ENCODE peak calls at places on chromosome 16, in seven cellular contexts. D is fibroblast of the conjunctiva; F is AG04450; Y is heart left ventricle; O is NCI-H1436 treated with DMSO at 0.1 percent for 48 hours; M is glutamatergic neuron; E is activated CD8-positive, alpha-beta memory T cell treated with anti-CD3 and anti-CD28 coated beads, Interleukin-2, amount 50 U/mL, for 48 hours. T is an unnamed sample.

GRCh38 chr16:14399397-14400284 is 230.4 kb downstream of the PARN start:
- DNase-seq in O (no peak), M (no peak), Y (peak; percentile 49), E (no peak), D (peak; percentile 63), F (no peak), T (no peak)

GRCh38 chr16:86789621-86790051 is 211.3 kb downstream of the FOXL1 start:
- DNase-seq in Y (no peak), E (no peak), M (no peak), D (no peak), O (no peak), F (peak; percentile 6), T (no peak)

GRCh38 chr16:82119405-82119804 is 50.6 kb downstream of the MPHOSPH6 start:
- DNase-seq in O (no peak), F (no peak), D (no peak), E (no peak), Y (no peak), M (no peak), T (no peak)

GRCh38 chr16:48542020-48542473 is 67.9 kb downstream of the N4BP1 start:
- DNase-seq in E (no peak), O (no peak), M (no peak), Y (peak; percentile 66), D (peak; percentile 52), F (no peak), T (peak; percentile 73)

GRCh38 chr16:51035711-51036110 is 115.4 kb downstream of the SALL1 start:
- DNase-seq in Y (no peak), F (no peak), E (no peak), M (no peak), D (no peak), O (no peak), T (no peak)

GRCh38 chr16:79632289-79632688 is 31.8 kb upstream of the MAF start:
- DNase-seq in M (no peak), D (no peak), F (no peak), Y (no peak), O (no peak), E (no peak), T (no peak)

GRCh38 chr16:70432800-70433455 is 6.0 kb downstream of the ST3GAL2 start:
- DNase-seq in Y (peak; percentile 63), M (peak; percentile 55), D (no peak), O (no peak), F (no peak), E (no peak), T (no peak)

GRCh38 chr16:84763629-84764028 is 56.2 kb upstream of the CRISPLD2 start:
- DNase-seq in E (no peak), Y (no peak), O (no peak), F (no peak), D (no peak), M (no peak), T (no peak)

GRCh38 chr16:1163567-1164055 is 10.7 kb downstream of the CACNA1H start:
- DNase-seq in Y (no peak), E (no peak), D (no peak), M (no peak), F (no peak), O (no peak), T (no peak)

GRCh38 chr16:11619327-11619851 is 32.7 kb upstream of the LITAF start:
- DNase-seq in O (no peak), M (no peak), D (no peak), F (no peak), E (no peak), Y (peak; percentile 58), T (no peak)

GRCh38 chr16:89658221-89658879 is 714 bp downstream of the SPATA33 start:
- DNase-seq in M (peak; percentile 47), D (no peak), E (peak; percentile 74), Y (peak; percentile 24), O (no peak), F (no peak), T (peak; percentile 55)

GRCh38 chr16:28543072-28543471 is 4.3 kb upstream of the NUPR1 start:
- DNase-seq in F (no peak), D (no peak), E (no peak), O (no peak), Y (peak; percentile 39), M (no peak), T (no peak)

GRCh38 chr16:69143116-69143515 is 10.7 kb downstream of the UTP4 start:
- DNase-seq in O (no peak), E (no peak), D (no peak), F (no peak), Y (no peak), M (peak; percentile 55), T (peak; percentile 55)

GRCh38 chr16:80852261-80852872 is 48.0 kb upstream of the CDYL2 start:
- DNase-seq in M (peak; percentile 31), E (no peak), D (no peak), O (no peak), F (no peak), Y (no peak), T (peak; percentile 19)

GRCh38 chr16:24685539-24686432 is 43.7 kb upstream of the TNRC6A start:
- DNase-seq in F (no peak), O (no peak), M (peak; percentile 42), D (peak; percentile 75), Y (peak; percentile 78), E (no peak), T (no peak)

GRCh38 chr16:22693670-22694340 is 120.2 kb upstream of the HS3ST2 start:
- DNase-seq in F (no peak), D (no peak), M (no peak), Y (no peak), E (no peak), O (no peak), T (no peak)

GRCh38 chr16:81523387-81524115 is 78.9 kb downstream of the CMIP start:
- DNase-seq in D (peak; percentile 41), M (no peak), F (peak; percentile 41), Y (no peak), E (no peak), O (no peak), T (no peak)

GRCh38 chr16:10964891-10965326 is 20.5 kb downstream of the CLEC16A start:
- DNase-seq in D (no peak), F (no peak), O (no peak), Y (no peak), E (peak; percentile 73), M (no peak), T (no peak)

GRCh38 chr16:66751135-66751991 is at the start of gene DYNC1LI2:
- DNase-seq in D (peak; percentile 28), F (peak; percentile 20), O (no peak), E (peak; percentile 91), M (peak; percentile 86), Y (peak; percentile 90), T (peak; percentile 98)

GRCh38 chr16:67100569-67101300 is 9.0 kb upstream of the PHAF1 start:
- DNase-seq in D (peak; percentile 29), F (no peak), O (no peak), M (no peak), E (no peak), Y (no peak), T (no peak)

GRCh38 chr16:84548508-84548907 is 44.0 kb upstream of the MEAK7 start:
- DNase-seq in D (no peak), F (no peak), M (peak; percentile 46), Y (no peak), E (peak; percentile 75), O (no peak), T (no peak)

T was measured in D341Med.